ENCODE peak calls at places on chromosomes 12 and 14, in seven cellular contexts. W, S, R, X, Q, P and C are unnamed samples.
A peak's percentile ranks its signal among the peaks of the same experiment; 100 is the strongest.

GRCh38 chr14:105528859-105529505 is 2.6 kb downstream of the TMEM121 start:
- DNase-seq in W (peak; percentile 15), S (no peak), R (no peak), X (no peak), Q (no peak), P (no peak), C (no peak)

GRCh38 chr14:54567634-54568561 is 970 bp downstream of the SAMD4A start:
- DNase-seq in W (peak; percentile 71), S (peak; percentile 51), R (peak; percentile 55), X (peak; percentile 78), Q (peak; percentile 49), P (peak; percentile 20), C (no peak)

GRCh38 chr14:102164964-102165363 is 25.3 kb downstream of the WDR20 start:
- DNase-seq in W (no peak), S (no peak), R (no peak), X (no peak), Q (no peak), P (no peak), C (no peak)

GRCh38 chr12:62761658-62762057 is 173.3 kb downstream of the PPM1H start:
- DNase-seq in W (no peak), S (no peak), R (no peak), X (no peak), Q (no peak), P (no peak), C (no peak)

GRCh38 chr12:52582971-52583456 is 9.4 kb upstream of the KRT74 start:
- DNase-seq in W (peak; percentile 71), S (peak; percentile 74), R (peak; percentile 31), X (peak; percentile 83), Q (peak; percentile 63), P (peak; percentile 64), C (peak; percentile 74)

GRCh38 chr12:227923-228845 is 14.2 kb upstream of the SLC6A12 start:
- DNase-seq in W (no peak), S (no peak), R (no peak), X (peak; percentile 21), Q (no peak), P (no peak), C (no peak)

GRCh38 chr12:99099786-99100185 is 454.7 kb downstream of the APAF1 start:
- DNase-seq in W (no peak), S (no peak), R (no peak), X (no peak), Q (no peak), P (no peak), C (no peak)

GRCh38 chr14:101004954-101005353 is 101.4 kb upstream of the RTL1 start:
- DNase-seq in W (peak; percentile 60), S (no peak), R (no peak), X (peak; percentile 54), Q (no peak), P (no peak), C (no peak)

GRCh38 chr12:72313757-72314270 is 41.6 kb downstream of the TRHDE start:
- DNase-seq in W (no peak), S (no peak), R (no peak), X (no peak), Q (no peak), P (no peak), C (no peak)

GRCh38 chr12:42652048-42652447 is 62.5 kb upstream of the PRICKLE1 start:
- DNase-seq in W (no peak), S (no peak), R (no peak), X (no peak), Q (no peak), P (no peak), C (peak; percentile 14)

GRCh38 chr12:62899568-62900390 is 35.2 kb downstream of the PPM1H start:
- DNase-seq in W (no peak), S (no peak), R (no peak), X (no peak), Q (no peak), P (no peak), C (no peak)

GRCh38 chr14:88823968-88824313 is 510 bp upstream of the TTC8 start:
- DNase-seq in W (no peak), S (no peak), R (no peak), X (no peak), Q (no peak), P (no peak), C (no peak)

GRCh38 chr12:130437555-130438242 is 100.0 kb downstream of the PIWIL1 start:
- DNase-seq in W (no peak), S (no peak), R (no peak), X (no peak), Q (no peak), P (no peak), C (no peak)

GRCh38 chr14:71659165-71659564 is 273.1 kb upstream of the RGS6 start:
- DNase-seq in W (no peak), S (no peak), R (no peak), X (no peak), Q (no peak), P (peak; percentile 33), C (no peak)

GRCh38 chr12:130972589-130972950 is 18.9 kb downstream of the ADGRD1 start:
- DNase-seq in W (no peak), S (no peak), R (no peak), X (peak; percentile 31), Q (no peak), P (no peak), C (no peak)

GRCh38 chr14:78997811-78998210 is 827.6 kb downstream of the NRXN3 start:
- DNase-seq in W (peak; percentile 71), S (no peak), R (no peak), X (no peak), Q (peak; percentile 17), P (peak; percentile 62), C (no peak)

GRCh38 chr14:77549451-77549850 is 50.8 kb upstream of the ISM2 start:
- DNase-seq in W (no peak), S (no peak), R (no peak), X (no peak), Q (no peak), P (peak; percentile 23), C (no peak)

GRCh38 chr14:55121628-55122440 is 7.2 kb upstream of the LGALS3 start:
- DNase-seq in W (no peak), S (no peak), R (no peak), X (no peak), Q (no peak), P (no peak), C (no peak)

GRCh38 chr12:103780093-103780440 is 61.0 kb downstream of the NT5DC3 start:
- DNase-seq in W (peak; percentile 23), S (no peak), R (no peak), X (no peak), Q (no peak), P (peak; percentile 33), C (no peak)

GRCh38 chr14:54737132-54737711 is 165.4 kb downstream of the GCH1 start:
- DNase-seq in W (peak; percentile 75), S (no peak), R (no peak), X (no peak), Q (no peak), P (peak; percentile 24), C (no peak)

GRCh38 chr12:54016051-54016450 is 7.3 kb downstream of the HOXC8 start:
- DNase-seq in W (no peak), S (no peak), R (no peak), X (no peak), Q (no peak), P (no peak), C (no peak)

GRCh38 chr12:54017027-54017788 is 8.4 kb downstream of the HOXC8 start:
- DNase-seq in W (no peak), S (no peak), R (no peak), X (peak; percentile 85), Q (no peak), P (no peak), C (peak; percentile 80)

GRCh38 chr12:54017845-54018607 is 9.2 kb downstream of the HOXC8 start:
- DNase-seq in W (peak; percentile 34), S (peak; percentile 36), R (peak; percentile 43), X (peak; percentile 94), Q (peak; percentile 63), P (no peak), C (peak; percentile 92)

GRCh38 chr12:54015210-54015931 is 6.6 kb downstream of the HOXC8 start:
- DNase-seq in W (no peak), S (no peak), R (no peak), X (no peak), Q (no peak), P (no peak), C (no peak)

GRCh38 chr12:54016478-54016964 is 7.7 kb downstream of the HOXC8 start:
- DNase-seq in W (no peak), S (peak; percentile 40), R (no peak), X (peak; percentile 76), Q (no peak), P (no peak), C (peak; percentile 78)
- H3K4me3 ChIP-seq in W (no peak overlapping the region), S (no peak overlapping the region), R (peak overlapping the region; percentile 66), X (no peak overlapping the region), Q (no peak overlapping the region), P (no peak overlapping the region), C (peak overlapping the region; percentile 61)

GRCh38 chr12:64496839-64497400 is 45.0 kb downstream of the TBK1 start:
- DNase-seq in W (no peak), S (no peak), R (no peak), X (no peak), Q (no peak), P (no peak), C (no peak)

GRCh38 chr12:64497484-64497883 is 45.6 kb downstream of the TBK1 start:
- DNase-seq in W (no peak), S (no peak), R (no peak), X (no peak), Q (no peak), P (no peak), C (no peak)

GRCh38 chr12:64494998-64495729 is 43.2 kb downstream of the TBK1 start:
- DNase-seq in W (no peak), S (no peak), R (no peak), X (no peak), Q (no peak), P (no peak), C (no peak)

GRCh38 chr12:64491718-64492117 is 39.8 kb downstream of the TBK1 start:
- DNase-seq in W (no peak), S (no peak), R (no peak), X (no peak), Q (no peak), P (no peak), C (no peak)
- H3K4me3 ChIP-seq in W (no peak overlapping the region), S (no peak overlapping the region), R (no peak overlapping the region), X (no peak overlapping the region), Q (no peak overlapping the region), P (no peak overlapping the region), C (no peak overlapping the region)

GRCh38 chr14:73463411-73463810 is 5.1 kb upstream of the NUMB start:
- DNase-seq in W (peak; percentile 93), S (no peak), R (no peak), X (peak; percentile 73), Q (peak; percentile 26), P (peak; percentile 96), C (no peak)
- H3K4me3 ChIP-seq in W (no peak overlapping the region), S (peak overlapping the region; percentile 0), R (peak overlapping the region; percentile 3), X (no peak overlapping the region), Q (no peak overlapping the region), P (peak overlapping the region; percentile 43), C (no peak overlapping the region)

DNA sequence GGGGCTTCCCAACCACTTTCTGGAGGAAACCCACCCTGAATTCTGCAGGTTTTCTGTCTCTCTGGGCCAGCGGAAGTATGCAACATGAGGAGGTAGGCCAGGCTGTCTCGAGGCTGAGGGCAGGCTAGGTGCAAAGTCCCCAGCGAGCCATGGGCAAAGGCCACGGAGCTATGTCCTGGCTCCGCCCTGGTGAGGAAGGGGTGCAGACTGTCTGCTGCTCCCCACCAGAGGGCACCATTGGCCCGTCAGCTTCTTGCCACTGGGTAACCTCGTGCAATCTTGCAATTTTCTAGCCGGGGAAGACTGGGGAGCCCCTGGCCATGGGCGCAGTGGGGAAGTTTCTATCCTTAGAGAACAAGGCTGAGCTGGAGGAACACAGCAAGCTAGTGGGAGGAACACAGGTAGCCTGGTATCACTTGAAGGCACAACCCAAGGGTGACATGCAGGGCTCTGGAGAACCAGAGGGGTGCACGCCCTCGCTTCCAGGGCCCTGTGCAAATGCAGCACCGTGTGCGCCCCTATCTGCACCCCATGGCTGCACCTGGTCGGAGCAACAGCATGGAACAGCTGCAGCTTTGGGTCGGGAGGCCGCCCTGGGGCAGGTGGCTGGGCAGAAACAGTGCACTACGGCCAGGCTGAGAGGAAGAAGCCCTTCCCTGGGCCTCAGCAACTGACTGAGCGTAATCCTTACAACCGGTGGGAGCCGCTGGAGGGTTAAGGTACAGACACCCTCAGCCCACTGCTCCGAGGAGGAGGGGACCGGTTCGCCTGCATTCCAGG is 27.6 kb upstream of the RPLP0 start:
- DNase-seq in W (peak; percentile 87), S (peak; percentile 96), R (peak; percentile 87), X (peak; percentile 95), Q (peak; percentile 94), P (peak; percentile 63), C (peak; percentile 88)
- H3K4me3 ChIP-seq in W (peak overlapping the region; percentile 1), S (no peak overlapping the region), R (peak overlapping the region; percentile 47), X (no peak overlapping the region), Q (no peak overlapping the region), P (peak overlapping the region; percentile 9), C (no peak overlapping the region)